ENCODE peak calls at places on chromosomes 7 and 10, in five cellular contexts. F, Y, T, M and Z are unnamed samples.

GRCh38 chr7:33757563-33758165 is 147.7 kb upstream of the BMPER start:
- DNase-seq in Y (no peak), M (peak), T (peak), F (no peak), Z (peak)

GRCh38 chr7:151060416-151061234 is 1.2 kb downstream of the SLC4A2 start:
- DNase-seq in Y (no peak), F (peak), M (peak), T (no peak), Z (peak)

GRCh38 chr10:34260904-34261303 is 554.2 kb downstream of the PARD3 start:
- DNase-seq in F (no peak), Y (no peak), T (no peak), M (no peak), Z (no peak)

GRCh38 chr10:6729071-6729773 is 149.1 kb upstream of the PRKCQ start:
- DNase-seq in F (no peak), T (peak), M (peak), Y (no peak), Z (no peak)

GRCh38 chr7:73668103-73668937 is 689 bp downstream of the VPS37D start:
- DNase-seq in F (no peak), T (no peak), Y (no peak), M (no peak), Z (no peak)

GRCh38 chr7:30226593-30227268 is 57.7 kb upstream of the ZNRF2 start:
- DNase-seq in F (peak), Y (peak), M (no peak), T (no peak), Z (no peak)

GRCh38 chr7:2521952-2522591 is 2.5 kb downstream of the LFNG start:
- DNase-seq in Y (no peak), F (no peak), M (peak), T (no peak), Z (no peak)

GRCh38 chr10:30870926-30871325 is 160.7 kb downstream of the ZNF438 start:
- DNase-seq in T (no peak), M (no peak), F (no peak), Y (no peak), Z (no peak)

GRCh38 chr10:80459047-80459865 is 5.1 kb downstream of the TSPAN14 start:
- DNase-seq in T (no peak), Y (no peak), M (peak), F (peak), Z (no peak)

GRCh38 chr10:105024184-105024583 is 383.1 kb downstream of the SORCS3 start:
- DNase-seq in Y (no peak), F (no peak), T (no peak), M (no peak), Z (peak)

GRCh38 chr7:90250601-90251303 is 5.8 kb downstream of the CFAP69 start:
- DNase-seq in Y (no peak), T (peak), M (no peak), F (peak), Z (no peak)

GRCh38 chr7:1246871-1247526 is 14.3 kb downstream of the UNCX start:
- DNase-seq in Y (no peak), T (no peak), F (no peak), M (no peak), Z (no peak)

DNA sequence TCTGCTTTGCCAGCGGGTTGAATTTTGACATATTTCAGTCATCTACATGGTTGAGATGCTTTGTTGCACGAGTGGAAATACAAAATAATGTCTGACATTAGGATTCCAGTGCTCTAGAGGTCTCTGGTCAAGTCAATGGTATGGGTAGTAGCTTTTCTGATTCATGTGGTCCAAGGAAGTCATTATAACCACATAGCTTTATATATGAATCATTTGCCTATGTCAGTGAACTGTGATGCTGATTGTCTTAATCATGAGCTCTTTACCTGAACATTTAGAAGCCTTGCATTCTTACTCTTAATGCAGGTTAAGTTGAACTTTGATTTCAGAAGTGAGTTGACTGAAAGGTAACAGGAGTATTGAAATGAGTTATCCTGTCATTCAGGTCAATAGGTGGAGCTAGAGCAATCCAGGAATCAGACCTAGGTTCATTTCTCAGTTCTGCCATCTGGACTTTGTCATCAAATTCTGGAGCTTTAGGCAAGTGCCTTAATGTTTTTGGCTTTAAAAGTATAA is 3.3 kb downstream of the MAPK8 start:
- DNase-seq in T (peak), F (no peak), M (peak), Y (no peak), Z (no peak)
- H3K4me3 ChIP-seq in T (no peak), F (no peak), M (no peak), Y (no peak), Z (no peak)

GRCh38 chr7:105680505-105681187 is 99.4 kb upstream of the EFCAB10 start:
- DNase-seq in M (peak), T (no peak), F (no peak), Y (no peak), Z (no peak)
- H2BK15ac ChIP-seq in M (no peak), T (no peak), F (no peak), Y (peak), Z (no peak)

DNA sequence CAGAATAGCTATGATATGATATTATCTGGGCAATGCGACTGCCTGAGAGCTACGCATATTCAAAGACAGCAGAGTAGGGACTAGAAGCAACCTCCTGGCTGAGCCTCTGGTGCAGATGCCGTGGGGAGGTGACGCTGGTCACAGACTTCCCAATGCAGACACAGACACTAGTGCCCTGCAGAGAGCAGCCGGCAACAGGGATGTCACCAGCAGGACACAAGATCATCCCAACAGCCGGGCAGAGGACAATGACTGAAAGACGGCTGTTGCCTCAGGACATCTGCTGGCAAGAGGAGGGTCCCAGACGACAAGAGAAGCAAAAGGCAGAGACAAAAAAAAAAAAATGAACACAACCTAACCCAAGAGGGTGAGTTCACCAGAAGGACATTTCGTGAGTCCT is 104.6 kb downstream of the CALN1 start:
- DNase-seq in F (peak), Y (no peak), T (no peak), M (no peak), Z (no peak)
- H3K4me2 ChIP-seq in F (no peak), Y (no peak), T (no peak), M (no peak), Z (no peak)

GRCh38 chr10:60781678-60782077 is 3.4 kb downstream of the CDK1 start:
- DNase-seq in F (no peak), T (no peak), Y (no peak), M (no peak), Z (no peak)
- H3K4me3 ChIP-seq in F (no peak), T (no peak), Y (peak), M (no peak), Z (no peak)